ENCODE peak calls at places on chromosomes 12 and 14, in four cellular contexts. I, T, S and B are unnamed samples.
A peak's percentile ranks its signal among the peaks of the same experiment; 100 is the strongest.

GRCh38 chr12:94636462-94637085 is 13.8 kb downstream of the TMCC3 start:
- DNase-seq in I (no peak), S (no peak), T (no peak), B (no peak)

GRCh38 chr12:92210062-92210461 is 64.4 kb upstream of the BTG1 start:
- DNase-seq in S (no peak), T (no peak), I (no peak), B (no peak)

GRCh38 chr14:56342419-56342901 is 224.2 kb downstream of the PELI2 start:
- DNase-seq in I (no peak), S (no peak), T (no peak), B (no peak)

GRCh38 chr12:109943811-109944210 is 43.7 kb downstream of the TCHP start:
- DNase-seq in I (no peak), T (no peak), S (no peak), B (no peak)

GRCh38 chr12:89261982-89262381 is 90.3 kb downstream of the DUSP6 start:
- DNase-seq in S (no peak), I (no peak), T (no peak), B (no peak)

GRCh38 chr12:90659060-90659459 is 295.9 kb downstream of the CCER1 start:
- DNase-seq in T (no peak), S (no peak), I (no peak), B (no peak)

GRCh38 chr12:81221681-81222080 is 143.8 kb downstream of the ACSS3 start:
- DNase-seq in T (no peak), I (no peak), S (no peak), B (no peak)

GRCh38 chr12:123998960-123999359 is 25.9 kb downstream of the ZNF664 start:
- DNase-seq in S (no peak), T (no peak), I (no peak), B (no peak)

GRCh38 chr12:92538970-92539749 is 163.6 kb upstream of the PLEKHG7 start:
- DNase-seq in T (no peak), S (no peak), I (no peak), B (peak; percentile 47)

GRCh38 chr12:94970560-94970959 is 32.9 kb downstream of the NDUFA12 start:
- DNase-seq in T (no peak), I (no peak), S (no peak), B (no peak)

GRCh38 chr12:68374315-68374982 is 42.3 kb upstream of the MDM1 start:
- DNase-seq in I (no peak), S (no peak), T (no peak), B (no peak)

GRCh38 chr12:90909069-90909676 is 45.8 kb downstream of the CCER1 start:
- DNase-seq in T (peak; percentile 5), S (no peak), I (peak; percentile 77), B (peak; percentile 38)

GRCh38 chr12:132279184-132279889 is 50.1 kb downstream of the GALNT9 start:
- DNase-seq in T (no peak), S (no peak), I (peak; percentile 47), B (no peak)

GRCh38 chr14:65412881-65413738 is 580 bp downstream of the FUT8 start:
- DNase-seq in S (peak; percentile 77), I (peak; percentile 70), T (no peak), B (no peak)

GRCh38 chr12:2354151-2354991 is 301.6 kb downstream of the CACNA1C start:
- DNase-seq in T (no peak), S (no peak), I (no peak), B (no peak)

GRCh38 chr14:59337151-59337611 is 128.0 kb downstream of the GPR135 start:
- DNase-seq in T (no peak), I (peak; percentile 21), S (no peak), B (no peak)

GRCh38 chr12:132955094-132955932 is 793 bp downstream of the ZNF605 start:
- DNase-seq in T (peak; percentile 8), S (no peak), I (peak; percentile 52), B (no peak)

GRCh38 chr12:96132819-96133218 is 61.4 kb upstream of the ELK3 start:
- DNase-seq in T (no peak), I (no peak), S (no peak), B (no peak)

GRCh38 chr12:90188857-90189256 is 480.2 kb upstream of the ATP2B1 start:
- DNase-seq in S (no peak), T (no peak), I (no peak), B (no peak)

GRCh38 chr12:133130808-133131128 is 341 bp downstream of the ZNF10 start:
- DNase-seq in I (no peak), T (no peak), S (peak; percentile 56), B (no peak)

GRCh38 chr14:53093206-53093605 is 59.9 kb downstream of the DDHD1 start:
- DNase-seq in I (no peak), T (no peak), S (no peak), B (no peak)

GRCh38 chr12:57135487-57135886 is 7.2 kb downstream of the LRP1 start:
- DNase-seq in I (peak; percentile 46), S (no peak), T (no peak), B (no peak)

GRCh38 chr12:93673084-93673483 is 4.1 kb upstream of the CRADD start:
- DNase-seq in I (no peak), T (no peak), S (no peak), B (no peak)

GRCh38 chr12:107282628-107283027 is 189.3 kb upstream of the CRY1 start:
- DNase-seq in S (no peak), I (no peak), T (no peak), B (no peak)

GRCh38 chr12:56143870-56144269 is 8.5 kb upstream of the MYL6B start:
- DNase-seq in I (no peak), T (no peak), S (no peak), B (no peak)

GRCh38 chr12:89873745-89874144 is 165.1 kb upstream of the ATP2B1 start:
- DNase-seq in I (no peak), T (no peak), S (no peak), B (no peak)

GRCh38 chr14:89794096-89794495 is 160.4 kb downstream of the EFCAB11 start:
- DNase-seq in I (no peak), S (no peak), T (no peak), B (no peak)
- TF ChIP-seq POLR2AphosphoS5 in I (no peak), S (no peak), T (no peak), B (no peak)

DNA sequence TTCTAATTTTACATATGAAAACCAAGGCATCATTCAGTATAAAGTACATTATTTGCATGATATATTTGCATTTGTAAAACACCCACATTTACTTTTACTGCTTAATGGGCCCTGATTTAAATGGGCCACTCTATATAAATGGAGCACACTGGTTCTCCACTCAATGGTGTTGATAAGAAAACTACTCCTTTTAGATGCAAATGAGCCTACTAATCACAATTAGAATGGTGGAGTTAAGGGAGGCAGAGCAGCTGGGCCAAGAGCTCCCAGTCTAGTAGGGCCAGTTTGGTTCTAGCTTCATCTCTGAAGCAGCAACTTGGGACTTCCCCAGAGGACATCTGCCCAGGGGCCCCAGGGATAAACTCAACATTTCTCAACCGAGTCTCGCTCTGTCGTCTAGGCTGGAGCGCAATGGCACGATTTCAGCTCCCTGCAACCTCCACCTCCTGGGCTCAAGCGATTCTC is 120.7 kb downstream of the FOXN3 start:
- DNase-seq in T (no peak), S (no peak), I (peak; percentile 89), B (no peak)
- TF ChIP-seq POLR2AphosphoS5 in T (no peak), S (no peak), I (no peak), B (no peak)

GRCh38 chr14:102096569-102097188 is 9.8 kb upstream of the HSP90AA1 start:
- DNase-seq in S (peak; percentile 90), I (peak; percentile 93), T (peak; percentile 36), B (peak; percentile 50)
- TF ChIP-seq POLR2AphosphoS5 in S (peak; percentile 46), I (no peak), T (no peak), B (no peak)

DNA sequence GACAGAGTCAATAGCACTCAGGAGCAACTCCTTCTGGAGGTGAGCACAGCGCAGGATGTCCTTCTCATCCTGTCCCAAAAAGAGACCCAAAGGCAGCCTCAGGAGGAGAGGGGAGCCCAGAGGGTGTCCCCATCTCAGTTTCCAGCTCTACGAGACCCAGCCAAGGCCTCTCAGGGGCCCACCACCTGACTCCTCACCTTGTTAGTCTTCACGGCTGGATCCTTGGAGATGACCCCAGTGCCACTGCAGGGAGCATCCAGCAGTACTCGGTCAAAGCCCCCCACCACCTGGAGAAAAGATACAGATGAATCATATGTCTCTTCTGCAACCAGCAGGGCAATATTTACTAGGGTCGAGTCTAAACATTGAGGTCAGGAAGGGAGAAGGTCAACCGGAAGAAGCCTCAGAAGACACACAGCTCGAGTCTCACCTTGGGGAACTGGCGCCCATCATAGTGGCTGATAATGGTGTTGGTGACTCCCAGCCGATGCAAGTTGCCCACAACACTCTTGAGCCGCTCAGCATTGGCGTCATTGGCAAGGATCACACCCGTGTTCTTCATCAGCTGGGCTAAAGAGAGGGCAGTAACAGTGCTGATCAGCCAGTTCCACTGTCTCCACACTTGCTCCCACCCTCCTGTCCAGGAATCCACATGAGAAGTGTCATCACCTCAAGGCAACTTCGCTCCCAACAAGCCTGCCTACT is 4.8 kb upstream of the IFFO1 start:
- DNase-seq in S (no peak), T (no peak), I (no peak), B (no peak)
- TF ChIP-seq POLR2AphosphoS5 in S (no peak), T (no peak), I (no peak), B (no peak)

GRCh38 chr12:43740511-43741100 is 18.0 kb downstream of the PUS7L start:
- DNase-seq in I (no peak), T (no peak), S (no peak), B (no peak)

GRCh38 chr12:43742106-43742505 is 16.5 kb downstream of the PUS7L start:
- DNase-seq in T (no peak), I (no peak), S (no peak), B (no peak)

GRCh38 chr12:43736921-43737440 is 21.6 kb downstream of the PUS7L start:
- DNase-seq in S (no peak), I (no peak), T (no peak), B (no peak)

GRCh38 chr12:43733687-43734086 is 24.9 kb downstream of the PUS7L start:
- DNase-seq in S (no peak), T (no peak), I (no peak), B (no peak)

GRCh38 chr12:43737646-43738045 is 20.9 kb downstream of the PUS7L start:
- DNase-seq in I (no peak), T (no peak), S (no peak), B (no peak)
- TF ChIP-seq POLR2AphosphoS5 in I (no peak), T (no peak), S (no peak), B (no peak)